ENCODE peak calls at places on chromosomes 12 and 14, in four cellular contexts. One of them, this sample, is unnamed.

GRCh38 chr14:34693228-34693939 is 21.0 kb downstream of the CFL2 start:
- DNase-seq in IMR-90: no peak
- DNase-seq in astrocyte: no peak
- DNase-seq in PC-3: peak; percentile 32
- DNase-seq in this sample: no peak

GRCh38 chr12:2244013-2244861 is 191.4 kb downstream of the CACNA1C start:
- DNase-seq in PC-3: peak; percentile 24
- DNase-seq in IMR-90: peak; percentile 97
- DNase-seq in astrocyte: peak; percentile 97
- DNase-seq in this sample: peak; percentile 88

GRCh38 chr12:9810721-9811120 is 16.6 kb upstream of the KLRF1 start:
- DNase-seq in PC-3: no peak
- DNase-seq in IMR-90: no peak
- DNase-seq in astrocyte: no peak
- DNase-seq in this sample: no peak

GRCh38 chr12:89373772-89374572 is 21.7 kb upstream of the DUSP6 start:
- DNase-seq in PC-3: peak; percentile 76
- DNase-seq in IMR-90: peak; percentile 90
- DNase-seq in astrocyte: peak; percentile 92
- DNase-seq in this sample: peak; percentile 73

GRCh38 chr12:27014859-27015729 is 910 bp upstream of the TM7SF3 start:
- DNase-seq in PC-3: no peak
- DNase-seq in IMR-90: no peak
- DNase-seq in astrocyte: no peak
- DNase-seq in this sample: no peak

GRCh38 chr12:105278043-105278697 is 42.2 kb upstream of the APPL2 start:
- DNase-seq in PC-3: peak; percentile 24
- DNase-seq in IMR-90: peak; percentile 25
- DNase-seq in astrocyte: no peak
- DNase-seq in this sample: no peak

GRCh38 chr14:74630881-74631690 is 19.0 kb upstream of the LTBP2 start:
- DNase-seq in PC-3: no peak
- DNase-seq in IMR-90: peak; percentile 69
- DNase-seq in astrocyte: peak; percentile 36
- DNase-seq in this sample: peak; percentile 62

GRCh38 chr14:70856851-70857498 is 47.7 kb upstream of the MAP3K9 start:
- DNase-seq in PC-3: peak; percentile 83
- DNase-seq in astrocyte: peak; percentile 98
- DNase-seq in IMR-90: peak; percentile 96
- DNase-seq in this sample: peak; percentile 73

GRCh38 chr12:835754-836493 is 83.5 kb downstream of the WNK1 start:
- DNase-seq in IMR-90: no peak
- DNase-seq in astrocyte: no peak
- DNase-seq in PC-3: no peak
- DNase-seq in this sample: no peak

GRCh38 chr14:72013606-72014129 is 81.4 kb downstream of the RGS6 start:
- DNase-seq in astrocyte: no peak
- DNase-seq in PC-3: no peak
- DNase-seq in IMR-90: no peak
- DNase-seq in this sample: no peak

GRCh38 chr12:20450591-20450990 is 82.3 kb downstream of the PDE3A start:
- DNase-seq in astrocyte: peak; percentile 39
- DNase-seq in IMR-90: no peak
- DNase-seq in PC-3: no peak
- DNase-seq in this sample: no peak

GRCh38 chr14:24297190-24297964 is 2.2 kb downstream of the DHRS1 start:
- DNase-seq in IMR-90: peak; percentile 28
- DNase-seq in PC-3: peak; percentile 76
- DNase-seq in astrocyte: no peak
- DNase-seq in this sample: peak; percentile 20

GRCh38 chr14:36746907-36747306 is 85.2 kb downstream of the PAX9 start:
- DNase-seq in astrocyte: no peak
- DNase-seq in PC-3: no peak
- DNase-seq in IMR-90: no peak
- DNase-seq in this sample: no peak

GRCh38 chr14:36751116-36751515 is 89.5 kb downstream of the PAX9 start:
- DNase-seq in astrocyte: no peak
- DNase-seq in PC-3: peak; percentile 72
- DNase-seq in IMR-90: no peak
- DNase-seq in this sample: no peak

GRCh38 chr14:36748814-36749213 is 87.2 kb downstream of the PAX9 start:
- DNase-seq in IMR-90: no peak
- DNase-seq in astrocyte: no peak
- DNase-seq in PC-3: no peak
- DNase-seq in this sample: no peak

GRCh38 chr14:36750244-36750643 is 88.6 kb downstream of the PAX9 start:
- DNase-seq in IMR-90: no peak
- DNase-seq in astrocyte: no peak
- DNase-seq in PC-3: no peak
- DNase-seq in this sample: no peak

DNA sequence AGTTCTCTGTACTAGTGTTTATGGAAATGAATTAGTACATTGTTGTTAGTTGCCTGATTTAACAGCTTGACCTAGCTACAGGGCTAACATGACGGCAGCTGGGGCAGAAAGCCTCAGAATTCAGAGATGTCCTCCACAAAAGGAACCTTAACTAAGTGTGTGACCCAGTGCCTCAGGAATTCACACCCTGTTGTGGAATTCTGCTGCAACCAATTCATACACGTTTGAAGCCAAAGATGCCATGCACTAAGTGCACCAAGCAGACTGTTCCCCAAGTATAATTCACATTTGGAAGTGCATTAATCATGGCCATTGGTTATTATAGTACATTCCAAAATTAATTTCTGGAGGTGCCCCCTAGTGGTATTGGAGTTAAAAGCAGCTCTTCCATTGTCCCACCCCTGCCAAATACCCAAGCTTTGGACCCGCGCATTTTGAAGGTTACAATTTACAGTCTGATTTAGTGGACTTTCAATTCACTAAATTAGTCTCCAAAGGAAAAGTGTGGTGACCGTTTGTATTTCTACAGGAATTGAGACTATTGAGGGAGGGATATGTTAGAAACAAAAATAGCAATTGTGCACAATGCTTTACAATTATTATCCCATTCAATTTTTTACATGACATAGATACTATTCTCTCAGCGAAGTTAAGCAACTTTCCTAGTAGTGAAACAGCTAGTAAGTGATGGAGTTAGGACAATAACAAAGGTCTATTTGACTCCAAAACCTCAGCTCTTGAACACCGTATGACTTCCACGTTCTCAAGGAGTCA is 85.9 kb downstream of the PAX9 start:
- DNase-seq in astrocyte: no peak
- DNase-seq in PC-3: peak; percentile 66
- DNase-seq in IMR-90: no peak
- DNase-seq in this sample: no peak
- TF ChIP-seq CTCF in astrocyte: peak; percentile 57
- TF ChIP-seq CTCF in PC-3: peak; percentile 92
- TF ChIP-seq CTCF in IMR-90: peak; percentile 52
- TF ChIP-seq CTCF in this sample: peak; percentile 46

DNA sequence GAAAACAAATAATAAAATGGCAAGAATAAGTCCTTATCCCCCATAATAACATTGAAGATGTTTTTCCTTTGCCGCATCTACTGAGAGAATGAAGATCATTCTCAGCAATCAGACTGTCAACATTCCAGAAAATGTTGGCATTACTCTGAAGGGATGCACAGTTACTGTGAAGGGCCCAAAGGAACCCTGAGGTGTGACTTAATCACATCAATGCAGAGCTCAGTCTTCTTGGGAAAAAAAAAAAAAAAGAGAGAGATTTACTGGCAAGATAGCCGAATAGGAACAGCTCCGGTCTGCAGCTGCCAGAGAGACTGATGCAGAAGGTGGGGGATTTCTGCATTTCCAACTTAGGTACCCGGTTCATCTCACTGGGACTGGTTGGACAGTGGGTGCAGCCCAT is 41.3 kb upstream of the OR6J1 start:
- DNase-seq in astrocyte: no peak
- DNase-seq in IMR-90: no peak
- DNase-seq in PC-3: peak; percentile 3
- DNase-seq in this sample: peak; percentile 22
- H2AFZ ChIP-seq in astrocyte: no peak overlapping the region
- H2AFZ ChIP-seq in IMR-90: no peak overlapping the region
- H2AFZ ChIP-seq in PC-3: no peak overlapping the region
- H2AFZ ChIP-seq in this sample: no peak overlapping the region

GRCh38 chr12:91327136-91327535 is 144.5 kb upstream of the DCN start:
- DNase-seq in IMR-90: peak; percentile 73
- DNase-seq in PC-3: no peak
- DNase-seq in astrocyte: no peak
- DNase-seq in this sample: no peak

GRCh38 chr12:91332305-91332704 is 149.7 kb upstream of the DCN start:
- DNase-seq in IMR-90: peak; percentile 34
- DNase-seq in PC-3: peak; percentile 30
- DNase-seq in astrocyte: no peak
- DNase-seq in this sample: no peak

GRCh38 chr12:91331371-91331770 is 148.8 kb upstream of the DCN start:
- DNase-seq in IMR-90: no peak
- DNase-seq in astrocyte: no peak
- DNase-seq in PC-3: peak; percentile 31
- DNase-seq in this sample: no peak

GRCh38 chr12:91327889-91328288 is 145.3 kb upstream of the DCN start:
- DNase-seq in astrocyte: peak; percentile 30
- DNase-seq in IMR-90: peak; percentile 15
- DNase-seq in PC-3: peak; percentile 44
- DNase-seq in this sample: peak; percentile 65

DNA sequence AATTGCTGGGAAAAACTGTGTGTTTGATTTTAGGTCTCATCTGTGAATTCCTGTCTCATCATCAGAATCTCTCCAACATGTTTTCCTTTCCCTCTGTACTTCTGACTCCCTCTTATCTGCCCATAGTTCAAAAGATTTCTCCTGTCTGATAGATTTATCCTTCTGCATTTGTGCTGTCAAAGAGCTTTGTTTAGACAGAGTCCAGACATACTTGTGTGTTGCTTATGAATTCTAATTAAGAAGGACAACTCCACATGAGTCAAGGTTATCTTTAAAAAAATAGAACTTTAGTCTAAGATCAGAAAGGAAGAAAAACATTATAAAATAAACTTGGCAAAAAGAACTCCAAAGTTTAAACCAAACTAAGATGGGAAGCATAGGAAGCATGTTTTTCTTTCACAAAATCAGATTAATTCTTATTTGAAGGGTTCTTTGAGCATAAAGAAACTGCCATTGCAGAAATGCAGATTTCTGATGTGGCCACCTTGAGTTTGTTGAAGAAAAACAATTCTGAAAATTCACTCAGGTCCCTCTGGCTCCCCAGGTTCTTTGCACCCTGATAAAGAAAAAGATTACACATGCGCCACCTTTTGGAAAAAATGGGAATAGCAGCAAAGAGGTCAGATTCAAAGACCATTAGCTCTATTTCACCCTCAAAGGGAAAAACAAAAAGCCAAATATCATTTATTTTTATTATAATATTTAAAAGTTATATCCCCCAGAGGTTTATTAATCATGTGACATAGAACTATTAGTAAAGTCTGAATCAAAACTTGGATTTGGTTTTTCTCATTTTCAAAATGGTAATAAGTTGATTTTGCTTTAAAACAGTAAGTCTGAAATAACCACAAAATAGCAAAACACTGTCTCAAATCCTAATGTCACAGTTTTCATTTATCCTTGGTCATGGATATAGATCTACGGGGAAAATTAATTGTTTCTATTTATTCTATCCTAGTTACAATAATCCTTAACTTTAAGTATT is 143.7 kb upstream of the DCN start:
- DNase-seq in astrocyte: peak; percentile 66
- DNase-seq in PC-3: peak; percentile 76
- DNase-seq in IMR-90: peak; percentile 75
- DNase-seq in this sample: peak; percentile 84
- H3K9ac ChIP-seq in astrocyte: no peak overlapping the region
- H3K9ac ChIP-seq in PC-3: no peak overlapping the region
- H3K9ac ChIP-seq in IMR-90: peak overlapping the region; percentile 69
- H3K9ac ChIP-seq in this sample: no peak overlapping the region

DNA sequence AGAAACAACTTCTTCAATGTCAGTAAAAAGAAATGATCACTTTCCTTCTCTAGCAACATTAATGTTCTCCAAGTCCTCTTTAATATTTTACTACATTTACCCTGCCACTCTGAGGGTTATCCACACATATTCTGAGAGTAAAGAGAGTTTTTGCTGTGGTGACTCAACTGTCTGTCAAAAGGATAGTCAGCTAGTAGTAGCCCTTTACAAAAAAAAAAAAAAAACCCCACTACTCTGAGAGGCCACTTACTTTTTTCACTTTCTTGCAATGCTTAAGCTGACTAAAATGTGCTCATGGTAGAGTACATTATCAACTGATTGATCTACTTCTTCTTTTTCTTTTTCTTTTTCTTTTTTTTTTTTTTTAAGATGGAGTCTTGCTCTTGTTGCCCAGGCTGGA is 27.6 kb upstream of the PPM1A start:
- DNase-seq in IMR-90: no peak
- DNase-seq in PC-3: no peak
- DNase-seq in astrocyte: no peak
- DNase-seq in this sample: no peak
- TF ChIP-seq CTCF in IMR-90: no peak
- TF ChIP-seq CTCF in PC-3: no peak
- TF ChIP-seq CTCF in astrocyte: no peak
- TF ChIP-seq CTCF in this sample: no peak

DNA sequence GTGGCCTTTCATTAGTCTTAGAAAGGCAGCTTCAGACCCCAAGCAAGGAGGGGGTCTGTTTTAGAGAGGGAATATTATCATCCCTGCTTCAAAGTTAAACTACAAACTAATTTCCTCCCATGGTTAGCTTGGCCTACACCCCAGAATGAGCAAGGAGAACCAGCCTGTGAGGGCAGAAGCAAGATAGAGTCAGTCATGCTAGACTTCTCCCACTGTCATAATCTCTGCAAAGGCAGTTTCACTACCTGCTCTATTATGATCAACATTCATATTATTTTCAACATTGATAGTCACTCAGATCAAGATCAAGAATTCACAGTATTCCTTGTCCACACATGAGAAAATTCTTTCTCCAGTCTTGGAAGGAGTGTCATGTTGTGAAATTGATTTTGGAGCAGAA is 105.1 kb downstream of the GXYLT1 start:
- DNase-seq in PC-3: no peak
- DNase-seq in IMR-90: no peak
- DNase-seq in astrocyte: no peak
- DNase-seq in this sample: no peak
- H2AFZ ChIP-seq in PC-3: no peak overlapping the region
- H2AFZ ChIP-seq in IMR-90: no peak overlapping the region
- H2AFZ ChIP-seq in astrocyte: no peak overlapping the region
- H2AFZ ChIP-seq in this sample: no peak overlapping the region